ENCODE peak calls at places on chromosome 16, in eight cellular contexts. One of them, this sample, is unnamed.
A peak's percentile ranks its signal among the peaks of the same experiment; 100 is the strongest.

GRCh38 chr16:77993111-77993571 is 29.2 kb upstream of the CLEC3A start:
- DNase-seq in kidney epithelial cell: no peak
- DNase-seq in NCI-H1417: no peak
- DNase-seq in AG08395: peak; percentile 82
- DNase-seq in GDM1: no peak
- DNase-seq in GF-D8: no peak
- DNase-seq in ecto neural progenitor cell: no peak
- DNase-seq in myocyte: peak; percentile 28
- DNase-seq in this sample: peak; percentile 68

GRCh38 chr16:22932032-22932771 is 118.2 kb downstream of the HS3ST2 start:
- DNase-seq in kidney epithelial cell: no peak
- DNase-seq in NCI-H1417: no peak
- DNase-seq in AG08395: no peak
- DNase-seq in GDM1: no peak
- DNase-seq in GF-D8: no peak
- DNase-seq in ecto neural progenitor cell: no peak
- DNase-seq in myocyte: no peak
- DNase-seq in this sample: no peak

GRCh38 chr16:85759631-85760419 is 8.9 kb upstream of the C16orf74 start:
- DNase-seq in kidney epithelial cell: no peak
- DNase-seq in NCI-H1417: no peak
- DNase-seq in AG08395: no peak
- DNase-seq in GDM1: peak; percentile 14
- DNase-seq in GF-D8: no peak
- DNase-seq in ecto neural progenitor cell: no peak
- DNase-seq in myocyte: no peak
- DNase-seq in this sample: peak; percentile 56

GRCh38 chr16:10494343-10495030 is 85.9 kb downstream of the EMP2 start:
- DNase-seq in kidney epithelial cell: no peak
- DNase-seq in NCI-H1417: no peak
- DNase-seq in AG08395: no peak
- DNase-seq in GDM1: no peak
- DNase-seq in GF-D8: no peak
- DNase-seq in ecto neural progenitor cell: no peak
- DNase-seq in myocyte: no peak
- DNase-seq in this sample: peak; percentile 51

GRCh38 chr16:53417011-53417410 is 17.3 kb upstream of the RBL2 start:
- DNase-seq in kidney epithelial cell: no peak
- DNase-seq in NCI-H1417: no peak
- DNase-seq in AG08395: peak; percentile 33
- DNase-seq in GDM1: no peak
- DNase-seq in GF-D8: peak; percentile 25
- DNase-seq in ecto neural progenitor cell: no peak
- DNase-seq in myocyte: no peak
- DNase-seq in this sample: peak; percentile 37

GRCh38 chr16:1367486-1368174 is 15.9 kb downstream of the GNPTG start:
- DNase-seq in kidney epithelial cell: no peak
- DNase-seq in NCI-H1417: peak; percentile 81
- DNase-seq in AG08395: no peak
- DNase-seq in GDM1: no peak
- DNase-seq in GF-D8: no peak
- DNase-seq in ecto neural progenitor cell: no peak
- DNase-seq in myocyte: no peak
- DNase-seq in this sample: no peak

GRCh38 chr16:56662357-56663354 is 4.9 kb downstream of the MT1F start:
- DNase-seq in kidney epithelial cell: no peak
- DNase-seq in NCI-H1417: peak; percentile 4
- DNase-seq in AG08395: no peak
- DNase-seq in GDM1: no peak
- DNase-seq in GF-D8: no peak
- DNase-seq in ecto neural progenitor cell: no peak
- DNase-seq in myocyte: no peak
- DNase-seq in this sample: no peak

GRCh38 chr16:65305588-65305987 is 183.7 kb upstream of the CDH11 start:
- DNase-seq in kidney epithelial cell: no peak
- DNase-seq in NCI-H1417: no peak
- DNase-seq in AG08395: no peak
- DNase-seq in GDM1: no peak
- DNase-seq in GF-D8: no peak
- DNase-seq in ecto neural progenitor cell: no peak
- DNase-seq in myocyte: no peak
- DNase-seq in this sample: no peak

GRCh38 chr16:71421911-71422310 is 19.9 kb downstream of the TLE7 start:
- DNase-seq in kidney epithelial cell: no peak
- DNase-seq in NCI-H1417: peak; percentile 5
- DNase-seq in AG08395: no peak
- DNase-seq in GDM1: no peak
- DNase-seq in GF-D8: no peak
- DNase-seq in ecto neural progenitor cell: no peak
- DNase-seq in myocyte: peak; percentile 3
- DNase-seq in this sample: peak; percentile 4

GRCh38 chr16:74677868-74678267 is 11.2 kb upstream of the RFWD3 start:
- DNase-seq in kidney epithelial cell: no peak
- DNase-seq in NCI-H1417: no peak
- DNase-seq in AG08395: no peak
- DNase-seq in GDM1: no peak
- DNase-seq in GF-D8: no peak
- DNase-seq in ecto neural progenitor cell: no peak
- DNase-seq in myocyte: no peak
- DNase-seq in this sample: no peak

GRCh38 chr16:70754371-70754770 is 46.6 kb downstream of the VAC14 start:
- DNase-seq in kidney epithelial cell: no peak
- DNase-seq in NCI-H1417: no peak
- DNase-seq in AG08395: no peak
- DNase-seq in GDM1: no peak
- DNase-seq in GF-D8: no peak
- DNase-seq in ecto neural progenitor cell: no peak
- DNase-seq in myocyte: no peak
- DNase-seq in this sample: no peak

GRCh38 chr16:21701271-21701670 is 37.5 kb downstream of the OTOA start:
- DNase-seq in kidney epithelial cell: no peak
- DNase-seq in NCI-H1417: no peak
- DNase-seq in AG08395: no peak
- DNase-seq in GDM1: no peak
- DNase-seq in GF-D8: no peak
- DNase-seq in ecto neural progenitor cell: no peak
- DNase-seq in myocyte: no peak
- DNase-seq in this sample: no peak

GRCh38 chr16:2333772-2334379 is 6.7 kb downstream of the ABCA3 start:
- DNase-seq in kidney epithelial cell: no peak
- DNase-seq in NCI-H1417: no peak
- DNase-seq in AG08395: peak; percentile 48
- DNase-seq in GDM1: no peak
- DNase-seq in GF-D8: no peak
- DNase-seq in ecto neural progenitor cell: no peak
- DNase-seq in myocyte: no peak
- DNase-seq in this sample: no peak